ENCODE peak calls at places on chromosome 6, in eight cellular contexts. Q is non-pigmented ciliary epithelial cell; F is activated T-cell treated with anti-CD3 and anti-CD28 coated beads for 4 hours; M is GM23248; W is type B pancreatic cell; O is dorsolateral prefrontal cortex; L is activated naive CD4-positive, alpha-beta T cell; A is left ventricle myocardium inferior. K is an unnamed sample.

GRCh38 chr6:34140075-34140474 is 5.8 kb downstream of the GRM4 start:
- DNase-seq in M (no peak), Q (no peak), F (no peak), A (no peak), L (no peak), O (no peak), W (no peak), K (no peak)

GRCh38 chr6:69825904-69826303 is 29.1 kb upstream of the LMBRD1 start:
- DNase-seq in W (no peak), F (no peak), Q (peak; percentile 3), O (no peak), A (no peak), M (peak; percentile 65), L (no peak), K (no peak)

GRCh38 chr6:116398366-116399005 is 27.7 kb downstream of the DSE start:
- DNase-seq in L (no peak), A (no peak), M (peak; percentile 69), Q (no peak), F (no peak), W (no peak), O (no peak), K (no peak)

GRCh38 chr6:162443101-162443500 is 284.5 kb downstream of the PRKN start:
- DNase-seq in O (no peak), A (no peak), F (no peak), M (no peak), L (no peak), Q (no peak), W (no peak), K (no peak)

GRCh38 chr6:153958860-153959259 is 80.2 kb upstream of the OPRM1 start:
- DNase-seq in F (no peak), M (no peak), W (no peak), A (no peak), O (no peak), L (no peak), Q (no peak), K (no peak)

GRCh38 chr6:23228439-23229024 is 659.2 kb downstream of the HDGFL1 start:
- DNase-seq in Q (no peak), A (no peak), L (no peak), W (no peak), F (no peak), O (no peak), M (peak; percentile 3), K (no peak)

GRCh38 chr6:155740781-155741399 is 285.3 kb upstream of the NOX3 start:
- DNase-seq in W (no peak), Q (no peak), M (no peak), A (no peak), F (no peak), L (no peak), O (no peak), K (no peak)

GRCh38 chr6:23348185-23348584 is 777.8 kb upstream of the NRSN1 start:
- DNase-seq in L (no peak), Q (no peak), M (no peak), F (no peak), A (no peak), W (no peak), O (no peak), K (no peak)

GRCh38 chr6:149484733-149485700 is at the start of gene ZC3H12D:
- DNase-seq in M (peak; percentile 52), F (peak; percentile 54), L (peak; percentile 66), W (no peak), O (no peak), A (peak; percentile 60), Q (no peak), K (no peak)

GRCh38 chr6:158205220-158205944 is 37.2 kb downstream of the GTF2H5 start:
- DNase-seq in M (peak; percentile 33), W (no peak), A (no peak), O (no peak), F (no peak), L (no peak), Q (no peak), K (peak; percentile 74)

GRCh38 chr6:129680633-129681032 is 29.3 kb downstream of the ARHGAP18 start:
- DNase-seq in W (no peak), M (no peak), Q (no peak), F (no peak), A (no peak), L (no peak), O (no peak), K (no peak)

GRCh38 chr6:3325210-3325609 is 66.5 kb downstream of the PSMG4 start:
- DNase-seq in O (peak; percentile 4), L (no peak), F (no peak), M (peak; percentile 88), Q (no peak), A (no peak), W (no peak), K (peak; percentile 22)

GRCh38 chr6:42819803-42820508 is 38.1 kb downstream of the BICRAL start:
- DNase-seq in F (no peak), O (no peak), Q (no peak), A (no peak), M (peak; percentile 53), L (no peak), W (no peak), K (no peak)

GRCh38 chr6:9646346-9647042 is 768.4 kb downstream of the TFAP2A start:
- DNase-seq in M (peak; percentile 65), L (no peak), O (no peak), W (no peak), A (no peak), F (no peak), Q (no peak), K (no peak)

GRCh38 chr6:98054453-98054852 is 771.4 kb upstream of the MMS22L start:
- DNase-seq in L (no peak), W (no peak), F (no peak), Q (no peak), O (no peak), M (peak; percentile 38), A (no peak), K (no peak)

GRCh38 chr6:33314943-33315752 is 1.3 kb upstream of the TAPBP start:
- DNase-seq in Q (no peak), O (no peak), M (peak; percentile 50), W (no peak), L (no peak), F (no peak), A (peak; percentile 54), K (no peak)

GRCh38 chr6:138622967-138623366 is 123.7 kb upstream of the NHSL1 start:
- DNase-seq in Q (no peak), W (no peak), A (no peak), O (no peak), F (no peak), L (no peak), M (no peak), K (no peak)

GRCh38 chr6:63572733-63573139 is 456 bp downstream of the LOC128125822 start:
- DNase-seq in L (peak; percentile 56), A (no peak), F (no peak), O (peak; percentile 70), W (peak; percentile 68), Q (no peak), M (no peak), K (no peak)

GRCh38 chr6:2667617-2668016 is 83.1 kb downstream of the MYLK4 start:
- DNase-seq in W (no peak), Q (no peak), F (no peak), O (no peak), A (no peak), L (no peak), M (no peak), K (no peak)

GRCh38 chr6:124967444-124967843 is 5.2 kb downstream of the RNF217 start:
- DNase-seq in M (peak; percentile 48), A (no peak), F (no peak), W (no peak), Q (no peak), O (no peak), L (no peak), K (no peak)

GRCh38 chr6:35267446-35267845 is 7.9 kb downstream of the ZNF76 start:
- DNase-seq in L (no peak), W (no peak), M (no peak), O (no peak), A (no peak), F (no peak), Q (no peak), K (no peak)

GRCh38 chr6:21085643-21086042 is 507.9 kb upstream of the SOX4 start:
- DNase-seq in O (no peak), W (no peak), Q (no peak), M (no peak), L (no peak), F (no peak), A (no peak), K (no peak)

GRCh38 chr6:68632620-68633195 is 2.4 kb upstream of the ADGRB3 start:
- DNase-seq in W (no peak), L (no peak), M (no peak), O (no peak), F (no peak), A (no peak), Q (no peak), K (no peak)

GRCh38 chr6:152508477-152508876 is 128.7 kb downstream of the SYNE1 start:
- DNase-seq in A (no peak), O (no peak), W (no peak), L (no peak), Q (no peak), M (peak; percentile 55), F (no peak), K (no peak)

GRCh38 chr6:128932061-128932460 is 49.1 kb downstream of the LAMA2 start:
- DNase-seq in W (no peak), O (no peak), F (no peak), L (no peak), A (no peak), Q (peak; percentile 14), M (peak; percentile 85), K (no peak)

GRCh38 chr6:23027281-23027680 is 457.9 kb downstream of the HDGFL1 start:
- DNase-seq in O (no peak), M (no peak), W (no peak), F (no peak), Q (no peak), L (no peak), A (no peak), K (no peak)

GRCh38 chr6:41527721-41528408 is 18.3 kb upstream of the FOXP4 start:
- DNase-seq in W (no peak), F (no peak), O (no peak), L (no peak), A (no peak), M (peak; percentile 11), Q (no peak), K (no peak)

GRCh38 chr6:112243861-112244415 is 10.4 kb downstream of the LAMA4 start:
- DNase-seq in F (no peak), W (no peak), A (no peak), M (no peak), L (no peak), Q (no peak), O (no peak), K (no peak)

GRCh38 chr6:84358581-84358980 is 131.1 kb upstream of the CEP162 start:
- DNase-seq in W (no peak), Q (no peak), L (no peak), A (no peak), M (no peak), F (no peak), O (no peak), K (no peak)

GRCh38 chr6:70520575-70520974 is 46.2 kb upstream of the SDHAF4 start:
- DNase-seq in F (no peak), Q (no peak), O (no peak), W (no peak), M (peak; percentile 37), L (no peak), A (no peak), K (no peak)

K was measured in mesenteric fat pad.